ENCODE peak calls at places on chromosomes 2 and 18, in six cellular contexts. One of them, this sample, is unnamed.

GRCh38 chr2:55490554-55490953 is 29.0 kb upstream of the CFAP36 start:
- DNase-seq in heart right ventricle: peak
- DNase-seq in neuronal stem cell: no peak
- DNase-seq in HCT116: no peak
- DNase-seq in stomach: peak
- DNase-seq in GM23248: peak
- DNase-seq in this sample: no peak

GRCh38 chr2:174681983-174682577 is 82.2 kb downstream of the CHRNA1 start:
- DNase-seq in heart right ventricle: peak
- DNase-seq in stomach: peak
- DNase-seq in HCT116: no peak
- DNase-seq in GM23248: peak
- DNase-seq in neuronal stem cell: peak
- DNase-seq in this sample: peak

GRCh38 chr2:150617351-150617750 is 129.9 kb upstream of the RND3 start:
- DNase-seq in HCT116: no peak
- DNase-seq in GM23248: no peak
- DNase-seq in neuronal stem cell: no peak
- DNase-seq in stomach: no peak
- DNase-seq in heart right ventricle: no peak
- DNase-seq in this sample: no peak

GRCh38 chr2:222318712-222319575 is 20.1 kb upstream of the PAX3 start:
- DNase-seq in heart right ventricle: peak
- DNase-seq in GM23248: peak
- DNase-seq in HCT116: no peak
- DNase-seq in neuronal stem cell: peak
- DNase-seq in stomach: no peak
- DNase-seq in this sample: no peak

GRCh38 chr2:71938659-71939587 is 208.7 kb downstream of the CYP26B1 start:
- DNase-seq in stomach: no peak
- DNase-seq in heart right ventricle: no peak
- DNase-seq in GM23248: no peak
- DNase-seq in neuronal stem cell: no peak
- DNase-seq in HCT116: no peak
- DNase-seq in this sample: no peak

GRCh38 chr2:7392076-7392787 is 475.0 kb downstream of the RNF144A start:
- DNase-seq in heart right ventricle: no peak
- DNase-seq in stomach: no peak
- DNase-seq in neuronal stem cell: no peak
- DNase-seq in HCT116: no peak
- DNase-seq in GM23248: peak
- DNase-seq in this sample: no peak

GRCh38 chr2:217920879-217921603 is 81.8 kb downstream of the TNS1 start:
- DNase-seq in neuronal stem cell: no peak
- DNase-seq in HCT116: no peak
- DNase-seq in GM23248: peak
- DNase-seq in stomach: no peak
- DNase-seq in heart right ventricle: no peak
- DNase-seq in this sample: no peak

GRCh38 chr2:109712126-109712455 is 82.0 kb upstream of the RGPD5 start:
- DNase-seq in HCT116: no peak
- DNase-seq in neuronal stem cell: no peak
- DNase-seq in GM23248: no peak
- DNase-seq in heart right ventricle: no peak
- DNase-seq in stomach: no peak
- DNase-seq in this sample: no peak

GRCh38 chr2:1658394-1659151 is 85.7 kb downstream of the PXDN start:
- DNase-seq in HCT116: no peak
- DNase-seq in stomach: no peak
- DNase-seq in heart right ventricle: no peak
- DNase-seq in GM23248: no peak
- DNase-seq in neuronal stem cell: no peak
- DNase-seq in this sample: no peak

GRCh38 chr2:147110317-147110716 is 734.5 kb upstream of the ACVR2A start:
- DNase-seq in neuronal stem cell: peak
- DNase-seq in GM23248: peak
- DNase-seq in heart right ventricle: no peak
- DNase-seq in HCT116: no peak
- DNase-seq in stomach: no peak
- DNase-seq in this sample: no peak

DNA sequence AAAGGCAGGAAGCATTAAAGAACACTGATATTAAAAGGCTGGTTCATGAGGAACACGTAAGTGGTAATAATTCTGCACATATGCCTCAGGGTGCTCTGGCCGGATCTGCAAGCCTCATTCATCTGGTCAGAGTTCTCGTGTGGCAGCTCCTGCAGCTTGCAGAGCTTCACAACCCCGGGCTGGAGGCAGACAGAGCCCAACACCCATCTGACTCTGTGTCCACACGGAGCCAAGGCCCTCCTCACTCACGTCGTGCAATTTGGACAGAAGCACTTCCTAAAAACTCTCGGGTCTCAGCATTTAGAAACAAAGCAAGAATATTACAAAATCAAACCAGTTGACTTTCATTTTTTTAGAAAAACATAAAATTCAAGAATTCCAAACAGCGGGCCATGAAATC is 204.2 kb downstream of the CTIF start:
- DNase-seq in neuronal stem cell: no peak
- DNase-seq in HCT116: no peak
- DNase-seq in stomach: no peak
- DNase-seq in heart right ventricle: peak
- DNase-seq in GM23248: peak
- DNase-seq in this sample: no peak
- H3K4me3 ChIP-seq in neuronal stem cell: no peak
- H3K4me3 ChIP-seq in HCT116: no peak
- H3K4me3 ChIP-seq in stomach: no peak
- H3K4me3 ChIP-seq in heart right ventricle: no peak
- H3K4me3 ChIP-seq in GM23248: peak
- H3K4me3 ChIP-seq in this sample: no peak

DNA sequence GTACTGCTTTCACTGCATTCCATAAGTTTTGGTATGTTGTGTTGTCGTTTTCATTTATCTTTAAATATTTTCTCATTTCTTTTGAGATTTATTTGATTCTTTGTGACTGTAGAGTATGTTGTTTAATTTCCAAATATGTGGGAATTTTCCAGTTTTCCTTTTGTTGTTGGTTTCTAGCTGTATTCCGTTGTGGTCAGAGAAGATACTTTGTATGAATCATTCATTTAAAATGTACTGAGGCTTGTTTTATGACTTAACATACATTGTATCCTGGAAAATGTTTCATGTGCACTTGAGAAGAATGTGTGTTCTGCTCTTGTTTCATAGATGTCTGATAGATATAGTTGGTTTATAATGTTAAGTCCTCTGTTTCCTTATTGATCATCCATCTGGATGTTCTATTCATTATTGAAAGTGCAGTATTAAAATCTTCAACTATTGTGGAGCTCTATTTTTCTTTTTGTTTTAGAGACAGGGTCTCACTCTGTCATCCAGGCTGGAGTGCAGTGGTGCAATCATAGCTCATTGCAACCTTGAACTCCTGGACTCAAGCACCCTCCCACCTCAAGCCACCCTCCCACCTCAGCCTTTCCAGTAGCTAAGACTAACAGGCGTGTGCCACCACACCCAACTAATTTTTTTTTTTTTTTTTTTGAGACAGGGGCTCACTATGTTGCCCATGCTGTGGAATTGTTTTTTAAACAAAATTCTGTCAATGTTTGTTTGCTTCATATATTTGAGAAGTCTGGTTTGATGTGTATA is 96.8 kb downstream of the TAF4B start:
- DNase-seq in neuronal stem cell: no peak
- DNase-seq in stomach: no peak
- DNase-seq in heart right ventricle: no peak
- DNase-seq in HCT116: no peak
- DNase-seq in GM23248: peak
- DNase-seq in this sample: no peak
- H3K27ac ChIP-seq in neuronal stem cell: no peak
- H3K27ac ChIP-seq in stomach: no peak
- H3K27ac ChIP-seq in heart right ventricle: no peak
- H3K27ac ChIP-seq in HCT116: no peak
- H3K27ac ChIP-seq in GM23248: peak
- H3K27ac ChIP-seq in this sample: no peak

GRCh38 chr2:133674433-133675331 is 106.4 kb upstream of the NCKAP5 start:
- DNase-seq in GM23248: peak
- DNase-seq in stomach: peak
- DNase-seq in heart right ventricle: peak
- DNase-seq in neuronal stem cell: peak
- DNase-seq in HCT116: no peak
- DNase-seq in this sample: no peak
- H3K4me3 ChIP-seq in GM23248: peak
- H3K4me3 ChIP-seq in stomach: peak
- H3K4me3 ChIP-seq in heart right ventricle: peak
- H3K4me3 ChIP-seq in neuronal stem cell: peak
- H3K4me3 ChIP-seq in HCT116: no peak
- H3K4me3 ChIP-seq in this sample: no peak

GRCh38 chr2:144451443-144451842 is 68.5 kb downstream of the ZEB2 start:
- DNase-seq in HCT116: no peak
- DNase-seq in GM23248: no peak
- DNase-seq in heart right ventricle: no peak
- DNase-seq in neuronal stem cell: no peak
- DNase-seq in stomach: no peak
- DNase-seq in this sample: no peak
- H3K27ac ChIP-seq in HCT116: no peak
- H3K27ac ChIP-seq in GM23248: peak
- H3K27ac ChIP-seq in heart right ventricle: no peak
- H3K27ac ChIP-seq in neuronal stem cell: no peak
- H3K27ac ChIP-seq in stomach: no peak
- H3K27ac ChIP-seq in this sample: no peak

DNA sequence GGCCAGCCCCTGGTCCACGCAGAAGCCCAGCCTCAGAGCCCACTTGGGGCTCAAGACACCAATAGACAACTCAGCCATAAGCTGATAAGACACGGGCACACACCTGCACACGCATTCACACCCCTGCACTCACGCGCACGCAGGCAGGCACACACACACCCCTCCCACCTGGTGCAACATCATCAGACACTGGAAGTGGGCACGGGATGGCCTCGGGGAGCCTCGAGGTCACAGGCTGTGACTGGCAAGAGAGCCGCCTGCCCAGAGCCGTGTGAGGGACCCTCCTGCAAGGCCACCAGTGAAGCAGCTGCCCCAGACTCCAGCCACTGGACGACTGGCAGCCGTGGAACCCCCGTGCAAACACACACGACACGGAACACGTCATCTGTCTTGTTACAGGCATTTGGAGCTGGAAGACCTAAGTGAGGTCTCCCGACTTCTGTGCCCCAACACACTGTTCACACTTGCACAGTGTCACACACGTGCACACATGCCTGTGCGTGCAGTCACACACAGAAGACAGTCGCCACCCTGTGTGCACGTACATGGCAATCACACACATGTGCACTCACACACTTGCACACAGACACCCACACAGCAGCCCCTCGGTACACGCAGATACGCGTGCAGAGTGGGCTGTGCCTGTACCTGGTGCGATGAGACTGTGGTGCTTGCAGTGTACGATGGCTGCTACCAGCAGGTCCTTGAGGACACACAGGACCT is 959 bp downstream of the MAB21L4 start:
- DNase-seq in heart right ventricle: no peak
- DNase-seq in GM23248: no peak
- DNase-seq in neuronal stem cell: no peak
- DNase-seq in HCT116: no peak
- DNase-seq in stomach: no peak
- DNase-seq in this sample: no peak
- H3K4me3 ChIP-seq in heart right ventricle: no peak
- H3K4me3 ChIP-seq in GM23248: no peak
- H3K4me3 ChIP-seq in neuronal stem cell: no peak
- H3K4me3 ChIP-seq in HCT116: no peak
- H3K4me3 ChIP-seq in stomach: no peak
- H3K4me3 ChIP-seq in this sample: no peak

DNA sequence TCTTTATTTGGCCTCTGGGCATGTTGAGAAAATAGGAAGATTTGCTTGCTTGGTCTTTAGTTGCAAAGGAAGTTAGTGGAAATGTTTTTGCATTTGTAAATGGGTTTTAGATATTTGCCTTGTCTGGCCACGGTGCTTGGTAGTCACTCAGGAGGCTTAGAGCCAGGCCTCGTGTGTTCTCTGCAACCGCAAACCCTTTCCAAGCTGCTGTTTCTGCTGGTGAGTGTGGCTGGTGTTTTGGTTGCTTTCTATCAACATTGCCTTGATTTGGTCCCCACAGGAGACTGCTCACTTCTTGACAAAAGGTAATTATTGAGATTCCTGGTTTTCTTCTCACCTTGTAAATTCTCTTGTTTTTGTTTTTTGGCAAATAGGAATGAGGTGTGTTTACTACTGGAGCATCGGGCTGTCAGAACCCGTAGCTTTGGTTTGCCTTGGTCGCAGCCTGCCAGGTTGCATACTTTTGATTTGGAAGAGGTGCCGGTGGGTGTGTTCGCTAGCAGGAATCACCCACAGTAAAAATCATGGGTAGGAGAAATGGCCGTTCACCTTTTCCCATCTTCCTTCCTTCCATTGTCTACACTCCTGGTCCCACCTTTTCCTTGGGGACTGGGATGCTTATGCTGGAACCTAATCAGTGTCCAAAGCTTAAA is 15.8 kb downstream of the ASAP2 start:
- DNase-seq in stomach: no peak
- DNase-seq in heart right ventricle: no peak
- DNase-seq in GM23248: peak
- DNase-seq in HCT116: no peak
- DNase-seq in neuronal stem cell: no peak
- DNase-seq in this sample: no peak
- H3K27ac ChIP-seq in stomach: no peak
- H3K27ac ChIP-seq in heart right ventricle: peak
- H3K27ac ChIP-seq in GM23248: peak
- H3K27ac ChIP-seq in HCT116: no peak
- H3K27ac ChIP-seq in neuronal stem cell: no peak
- H3K27ac ChIP-seq in this sample: no peak

DNA sequence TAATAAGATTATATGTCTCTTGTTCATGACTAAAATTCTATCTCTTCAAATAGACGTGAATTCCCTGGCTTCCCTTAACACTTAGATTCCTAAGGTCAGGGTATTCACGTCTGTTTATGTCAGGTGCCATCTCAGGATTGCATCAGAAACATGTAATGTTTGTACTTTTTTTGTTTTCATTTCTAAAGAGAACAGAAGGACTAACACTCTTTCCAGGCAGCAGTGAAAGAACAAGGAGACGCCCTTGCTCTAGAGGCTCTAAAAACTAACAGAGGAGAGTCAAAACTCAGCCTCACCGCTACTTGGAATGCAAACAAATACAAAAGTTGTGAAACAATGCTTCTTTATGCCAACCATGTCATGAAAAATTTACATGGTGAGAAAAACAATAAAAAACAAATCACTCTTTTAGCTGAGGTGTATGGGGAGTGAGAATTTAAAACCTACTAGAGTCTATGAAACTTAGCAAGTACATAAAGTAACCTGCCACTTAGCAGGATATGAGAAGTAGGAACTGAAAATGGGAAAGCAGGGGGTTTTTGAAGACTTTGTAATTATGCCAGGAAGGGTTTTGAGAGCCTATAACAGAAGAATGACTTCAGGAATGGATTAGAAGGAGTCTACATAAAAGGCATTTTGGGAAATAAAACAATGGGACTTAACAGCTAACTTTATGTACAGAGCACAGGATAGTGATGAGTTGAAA is 522.7 kb downstream of the THSD7B start:
- DNase-seq in neuronal stem cell: no peak
- DNase-seq in heart right ventricle: no peak
- DNase-seq in GM23248: peak
- DNase-seq in stomach: no peak
- DNase-seq in HCT116: no peak
- DNase-seq in this sample: no peak
- H3K4me3 ChIP-seq in neuronal stem cell: no peak
- H3K4me3 ChIP-seq in heart right ventricle: no peak
- H3K4me3 ChIP-seq in GM23248: no peak
- H3K4me3 ChIP-seq in stomach: no peak
- H3K4me3 ChIP-seq in HCT116: no peak
- H3K4me3 ChIP-seq in this sample: no peak